ENCODE peak calls at places on chromosome 21, in five cellular contexts. E is thyroid gland, U is mesenchymal stem cell, X is GM06990, R is psoas muscle. B is an unnamed sample. For H3K27me3, the result is how much of the 10 kb centered on the place peaks cover.

GRCh38 chr21:46000731-46001641 is 19.4 kb downstream of the COL6A1 start:
- DNase-seq in U (no peak), R (peak), X (no peak), E (no peak), B (peak)

GRCh38 chr21:20739421-20739820 is 258.8 kb upstream of the NCAM2 start:
- DNase-seq in X (no peak), U (no peak), R (no peak), E (no peak), B (no peak)

GRCh38 chr21:45898781-45899180 is 82.8 kb upstream of the COL6A1 start:
- DNase-seq in E (no peak), X (no peak), R (peak), U (no peak), B (no peak)

GRCh38 chr21:29477941-29478340 is 179.2 kb downstream of the BACH1 start:
- DNase-seq in R (no peak), E (no peak), X (no peak), U (peak), B (peak)

GRCh38 chr21:39633043-39633442 is 20.3 kb downstream of the B3GALT5 start:
- DNase-seq in X (no peak), R (no peak), U (peak), E (no peak), B (no peak)

GRCh38 chr21:45959779-45960390 is 21.7 kb upstream of the COL6A1 start:
- DNase-seq in U (no peak), X (no peak), R (no peak), E (no peak), B (no peak)

GRCh38 chr21:28177008-28177603 is 815.6 kb downstream of the LTN1 start:
- DNase-seq in E (no peak), U (peak), R (no peak), X (no peak), B (no peak)

GRCh38 chr21:45584786-45585185 is 42.5 kb upstream of the SLC19A1 start:
- DNase-seq in X (no peak), U (no peak), R (no peak), E (no peak), B (no peak)

GRCh38 chr21:41168391-41169257 is 664 bp downstream of the BACE2 start:
- DNase-seq in R (peak), E (peak), U (no peak), X (peak), B (peak)

GRCh38 chr21:29441651-29442050 is 142.9 kb downstream of the BACH1 start:
- DNase-seq in X (no peak), E (no peak), U (no peak), R (no peak), B (no peak)

GRCh38 chr21:15826147-15826780 is 96.5 kb downstream of the USP25 start:
- DNase-seq in U (peak), X (no peak), R (no peak), E (no peak), B (no peak)

GRCh38 chr21:29232601-29233541 is 65.9 kb upstream of the BACH1 start:
- DNase-seq in X (no peak), E (no peak), R (no peak), U (peak), B (peak)

GRCh38 chr21:31265293-31265692 is 78.8 kb downstream of the TIAM1 start:
- DNase-seq in X (no peak), R (peak), U (no peak), E (no peak), B (no peak)

GRCh38 chr21:46227811-46228344 is 696 bp downstream of the LSS start:
- DNase-seq in E (no peak), X (no peak), R (no peak), U (peak), B (no peak)

GRCh38 chr21:33042812-33043211 is 17.1 kb downstream of the OLIG2 start:
- DNase-seq in X (no peak), E (peak), R (no peak), U (peak), B (peak)
- H3K27me3 ChIP-seq in X (under half), E (under half), R (under half), U (under half), B (under half)

GRCh38 chr21:36965720-36966065 is 776 bp downstream of the HLCS start:
- DNase-seq in U (peak), R (no peak), E (no peak), X (peak), B (no peak)

GRCh38 chr21:36966066-36966845 is at the start of gene HLCS:
- DNase-seq in X (peak), E (peak), U (peak), R (peak), B (peak)

GRCh38 chr21:36964832-36965719 is 1.4 kb downstream of the HLCS start:
- DNase-seq in R (no peak), X (peak), U (no peak), E (no peak), B (no peak)

GRCh38 chr21:36962098-36962780 is 4.2 kb downstream of the HLCS start:
- DNase-seq in E (no peak), X (no peak), R (no peak), U (no peak), B (no peak)

DNA sequence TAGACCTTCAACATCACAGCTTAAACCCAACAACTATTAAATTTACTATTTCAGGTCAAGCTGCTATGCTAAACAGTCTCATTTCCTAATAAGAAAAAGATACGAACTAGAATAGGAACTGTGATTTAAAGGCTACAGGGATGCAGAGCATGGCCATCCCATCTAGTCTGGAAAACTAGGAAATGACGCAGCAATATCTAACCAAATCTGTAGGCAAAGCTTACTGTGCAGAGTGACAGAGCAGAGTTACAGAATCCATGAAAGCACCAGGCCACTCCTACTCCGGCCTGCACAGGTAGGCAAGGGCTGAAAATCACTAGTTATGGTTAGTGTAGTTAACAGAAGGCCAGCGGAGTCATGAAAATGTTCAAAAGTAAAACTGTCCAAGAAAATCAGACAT is 2.1 kb downstream of the HLCS start:
- DNase-seq in R (no peak), E (no peak), X (no peak), U (no peak), B (no peak)
- H3K4me3 ChIP-seq in R (no peak), E (no peak), X (no peak), U (no peak), B (no peak)

GRCh38 chr21:34884346-34884929 is 164.7 kb downstream of the RUNX1 start:
- DNase-seq in E (no peak), U (no peak), R (no peak), X (no peak), B (no peak)

GRCh38 chr21:34886554-34887385 is 162.3 kb downstream of the RUNX1 start:
- DNase-seq in U (peak), X (peak), E (no peak), R (peak), B (peak)

GRCh38 chr21:34885125-34885524 is 164.0 kb downstream of the RUNX1 start:
- DNase-seq in U (no peak), E (no peak), X (no peak), R (no peak), B (no peak)

GRCh38 chr21:34887729-34888568 is 161.2 kb downstream of the RUNX1 start:
- DNase-seq in R (peak), X (peak), U (peak), E (peak), B (peak)

DNA sequence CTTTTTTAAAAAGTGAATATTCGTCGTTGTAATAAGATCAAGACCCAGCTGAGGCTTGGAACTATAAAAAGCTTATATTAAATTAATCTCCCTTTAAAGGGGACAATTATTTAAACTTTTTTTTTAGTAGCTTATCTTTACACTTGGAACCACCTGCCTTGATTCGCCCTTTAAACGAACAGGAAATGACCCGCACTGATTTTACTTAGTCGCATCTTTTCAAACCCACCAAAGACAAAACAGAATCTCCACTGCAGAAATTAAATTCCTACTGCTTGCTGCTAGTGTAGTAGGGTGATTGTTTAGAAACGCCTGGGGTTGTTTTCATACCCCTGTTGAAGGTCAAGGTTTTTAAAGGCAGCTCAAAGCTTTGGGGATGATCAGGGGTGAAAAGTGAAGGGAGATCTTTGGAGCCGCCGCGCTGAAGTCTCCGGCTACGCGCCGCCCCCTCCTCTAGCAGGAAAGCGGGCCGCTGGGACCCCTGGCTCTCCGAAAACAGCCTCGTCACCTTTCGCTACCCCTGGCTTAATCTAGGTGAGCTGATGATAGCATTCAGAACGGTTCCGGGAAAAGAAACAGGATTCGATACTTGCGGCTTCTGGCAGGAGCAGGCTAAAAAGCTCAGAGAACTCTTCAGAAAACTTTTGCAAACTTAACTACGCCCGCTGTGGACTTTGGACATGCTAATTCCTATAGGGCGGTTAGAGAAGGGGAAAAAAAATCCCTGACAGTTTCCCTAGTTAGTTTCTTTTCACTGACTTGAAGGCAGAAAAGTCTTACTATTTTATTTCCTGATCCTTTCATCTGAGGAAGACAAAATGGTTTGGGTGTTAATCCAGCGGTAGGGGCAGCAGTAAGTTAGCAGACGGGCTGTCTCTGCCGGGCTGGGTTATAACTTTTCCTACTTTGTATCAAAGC is 163.2 kb downstream of the RUNX1 start:
- DNase-seq in X (no peak), R (peak), U (peak), E (no peak), B (no peak)
- H3K27me3 ChIP-seq in X (under half), R (under half), U (under half), E (under half), B (under half)

GRCh38 chr21:26961704-26962103 is 5.2 kb downstream of the ADAMTS5 start:
- DNase-seq in X (no peak), E (peak), R (no peak), U (no peak), B (peak)
- H3K4me3 ChIP-seq in X (no peak), E (no peak), R (peak), U (no peak), B (peak)

GRCh38 chr21:43274022-43274945 is 105.5 kb downstream of the CRYAA start:
- DNase-seq in E (no peak), R (peak), U (no peak), X (no peak), B (no peak)

GRCh38 chr21:43274946-43275310 is 106.1 kb downstream of the CRYAA start:
- DNase-seq in U (no peak), R (peak), E (no peak), X (no peak), B (no peak)

GRCh38 chr21:43273016-43273707 is 104.4 kb downstream of the CRYAA start:
- DNase-seq in X (no peak), U (no peak), E (no peak), R (peak), B (no peak)

GRCh38 chr21:43272591-43272990 is 103.8 kb downstream of the CRYAA start:
- DNase-seq in R (peak), U (no peak), X (no peak), E (no peak), B (no peak)

GRCh38 chr21:43273708-43274021 is 104.9 kb downstream of the CRYAA start:
- DNase-seq in E (no peak), R (peak), U (peak), X (no peak), B (no peak)
- H3K27me3 ChIP-seq in E (under half), R (under half), U (half or more), X (under half), B (under half)

DNA sequence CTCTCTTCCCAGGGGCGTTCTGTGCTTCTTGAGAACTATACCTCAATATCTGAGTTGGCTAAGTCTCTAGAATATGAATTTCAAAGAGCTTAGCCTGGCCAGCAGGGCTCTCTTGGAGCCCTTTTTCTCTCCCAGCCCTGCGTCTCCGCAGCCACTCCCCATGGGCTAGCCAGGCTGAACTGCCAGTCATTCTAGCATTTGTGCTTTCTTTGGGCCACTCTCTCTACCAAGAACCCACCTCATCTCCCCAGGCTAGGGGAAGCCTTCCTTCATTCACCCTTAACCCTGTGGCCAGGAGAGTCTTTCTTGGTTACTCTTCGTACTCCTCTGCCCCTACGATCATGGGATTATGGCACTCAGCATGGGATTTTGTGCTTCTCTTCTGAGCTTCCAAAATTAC is 18.2 kb downstream of the ABCG1 start:
- DNase-seq in U (no peak), R (no peak), E (no peak), X (no peak), B (no peak)
- H3K4me3 ChIP-seq in U (no peak), R (no peak), E (no peak), X (no peak), B (no peak)

DNA sequence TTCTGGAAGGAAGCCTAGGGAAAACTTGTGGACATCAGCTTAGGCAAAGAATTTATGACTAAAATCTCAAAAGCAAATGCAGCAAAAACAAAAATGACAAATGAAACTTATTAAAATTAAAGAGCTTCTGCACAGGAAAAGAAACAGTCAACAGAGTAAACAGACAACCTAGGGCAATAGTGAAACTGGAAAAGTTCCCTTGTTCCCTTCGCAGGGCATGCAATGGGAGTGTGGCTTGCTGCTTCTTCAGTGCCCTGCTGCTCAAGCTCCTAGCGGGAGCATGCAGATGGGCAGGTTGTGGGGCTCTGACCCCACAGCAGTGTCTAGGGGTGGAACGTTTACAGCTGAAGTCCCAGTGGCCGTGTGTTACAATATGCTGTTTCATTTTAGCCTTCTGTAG is 1797.4 kb downstream of the NCAM2 start:
- DNase-seq in U (no peak), E (no peak), R (no peak), X (no peak), B (no peak)
- H3K27me3 ChIP-seq in U (under half), E (under half), R (under half), X (under half), B (under half)

DNA sequence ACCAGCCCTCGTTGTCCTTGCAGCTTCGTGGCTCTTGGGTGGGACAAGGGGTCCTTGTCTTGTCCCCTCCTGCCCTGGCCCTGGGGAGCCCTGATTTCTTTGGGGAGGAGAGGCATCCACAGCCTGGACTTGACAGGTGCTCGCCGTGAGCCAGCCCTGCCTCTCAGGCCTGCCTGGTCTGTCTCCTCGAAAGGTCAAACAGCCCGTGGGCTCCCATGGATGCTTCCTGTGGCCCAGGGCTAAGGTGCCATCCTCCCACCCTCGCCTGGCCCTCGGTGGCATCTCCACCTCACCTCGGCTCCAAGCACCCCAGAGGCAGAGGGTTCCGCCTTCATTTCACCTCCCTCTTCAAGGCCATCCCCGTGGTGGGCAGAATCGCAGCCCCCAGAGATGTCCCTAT is 9.0 kb downstream of the LRRC3 start:
- DNase-seq in X (no peak), R (no peak), E (no peak), U (no peak), B (no peak)
- H3K4me3 ChIP-seq in X (no peak), R (no peak), E (no peak), U (no peak), B (no peak)